ENCODE peak calls at places on chromosomes 11 and 22, in ten cellular contexts. A is CD14-positive monocyte, E is BJ, Q is AG09319, J is NCI-H1092 treated with DMSO at 0.1 percent for 48 hours, W is A549, O is fibroblast of lung, R is midbrain, L is GF-D8, X is left ventricle myocardium inferior. M is an unnamed sample.

GRCh38 chr11:123018702-123019101 is 37.1 kb upstream of the BSX start:
- DNase-seq in A (no peak), E (no peak), Q (no peak), J (no peak), W (no peak), O (no peak), R (no peak), L (no peak), X (no peak), M (no peak)

GRCh38 chr11:34654491-34655334 is 33.8 kb downstream of the EHF start:
- DNase-seq in A (peak; percentile 65), E (peak; percentile 25), Q (peak; percentile 42), J (peak; percentile 32), W (peak; percentile 71), O (peak; percentile 90), R (peak; percentile 54), L (peak; percentile 36), X (peak; percentile 40), M (no peak)

GRCh38 chr11:129992161-129992944 is 10.3 kb downstream of the PRDM10 start:
- DNase-seq in A (no peak), E (no peak), Q (no peak), J (peak; percentile 68), W (peak; percentile 15), O (peak; percentile 8), R (no peak), L (peak; percentile 81), X (no peak), M (peak; percentile 66)

GRCh38 chr11:26676641-26677040 is 45.2 kb downstream of the SLC5A12 start:
- DNase-seq in A (no peak), E (no peak), Q (no peak), J (no peak), W (no peak), O (no peak), R (no peak), L (no peak), X (no peak), M (no peak)

GRCh38 chr22:24474221-24474620 is 20.9 kb upstream of the UPB1 start:
- DNase-seq in A (no peak), E (peak; percentile 78), Q (peak; percentile 23), J (no peak), W (no peak), O (peak; percentile 68), R (no peak), L (no peak), X (no peak), M (no peak)

GRCh38 chr11:45936655-45937054 is 14.2 kb downstream of the LARGE2 start:
- DNase-seq in A (no peak), E (no peak), Q (no peak), J (no peak), W (no peak), O (no peak), R (no peak), L (no peak), X (no peak), M (no peak)

GRCh38 chr11:120198787-120199469 is 11.9 kb upstream of the OAF start:
- DNase-seq in A (no peak), E (no peak), Q (no peak), J (no peak), W (no peak), O (no peak), R (no peak), L (no peak), X (no peak), M (no peak)

GRCh38 chr11:103889679-103890078 is 146.8 kb upstream of the DDI1 start:
- DNase-seq in A (no peak), E (no peak), Q (no peak), J (no peak), W (no peak), O (no peak), R (no peak), L (no peak), X (no peak), M (no peak)

GRCh38 chr11:61626580-61627380 is 45.9 kb upstream of the SYT7 start:
- DNase-seq in A (no peak), E (no peak), Q (no peak), J (no peak), W (no peak), O (no peak), R (no peak), L (no peak), X (peak; percentile 50), M (no peak)

GRCh38 chr22:22043296-22044078 is 60.9 kb upstream of the TOP3B start:
- DNase-seq in A (no peak), E (no peak), Q (no peak), J (no peak), W (no peak), O (no peak), R (no peak), L (no peak), X (no peak), M (no peak)

GRCh38 chr22:36375071-36375980 is 12.4 kb downstream of the MYH9 start:
- DNase-seq in A (no peak), E (no peak), Q (no peak), J (no peak), W (no peak), O (no peak), R (no peak), L (no peak), X (no peak), M (no peak)

GRCh38 chr22:27663031-27663367 is 138.6 kb downstream of the MN1 start:
- DNase-seq in A (no peak), E (no peak), Q (no peak), J (no peak), W (no peak), O (no peak), R (no peak), L (no peak), X (no peak), M (no peak)

GRCh38 chr22:27810566-27810965 is 9.0 kb upstream of the MN1 start:
- DNase-seq in A (no peak), E (peak; percentile 20), Q (peak; percentile 64), J (peak; percentile 33), W (no peak), O (peak; percentile 77), R (no peak), L (no peak), X (peak; percentile 62), M (no peak)

GRCh38 chr11:68890490-68891231 is 13.0 kb downstream of the MRPL21 start:
- DNase-seq in A (no peak), E (peak; percentile 84), Q (peak; percentile 69), J (peak; percentile 5), W (no peak), O (peak; percentile 73), R (peak; percentile 43), L (no peak), X (peak; percentile 90), M (no peak)

GRCh38 chr22:18994780-18995711 is 59.0 kb upstream of the PRODH start:
- DNase-seq in A (no peak), E (no peak), Q (no peak), J (no peak), W (no peak), O (no peak), R (no peak), L (no peak), X (no peak), M (no peak)

GRCh38 chr11:129374081-129374992 is 1.3 kb upstream of the BARX2 start:
- DNase-seq in A (no peak), E (no peak), Q (no peak), J (no peak), W (no peak), O (peak; percentile 10), R (no peak), L (no peak), X (no peak), M (peak; percentile 49)

GRCh38 chr11:129999407-129999806 is 3.2 kb downstream of the PRDM10 start:
- DNase-seq in A (no peak), E (no peak), Q (no peak), J (no peak), W (no peak), O (no peak), R (no peak), L (no peak), X (no peak), M (no peak)

GRCh38 chr11:33997473-33998347 is 53.8 kb upstream of the CAPRIN1 start:
- DNase-seq in A (no peak), E (no peak), Q (no peak), J (no peak), W (no peak), O (peak; percentile 2), R (no peak), L (no peak), X (no peak), M (no peak)

GRCh38 chr22:42536166-42536565 is 16.6 kb upstream of the RRP7A start:
- DNase-seq in A (no peak), E (no peak), Q (no peak), J (no peak), W (no peak), O (no peak), R (no peak), L (no peak), X (no peak), M (no peak)

M was measured in HEK293T.